ENCODE peak calls at places on chromosomes 4 and X, in eight cellular contexts. One of them, this sample, is unnamed.
A peak's percentile ranks its signal among the peaks of the same experiment; 100 is the strongest.

GRCh38 chr4:189785257-189785656 is 155.4 kb upstream of the FRG1 start:
- DNase-seq in HCT116: no peak
- DNase-seq in GM12878: no peak
- DNase-seq in HepG2: no peak
- DNase-seq in endothelial cell of umbilical vein: no peak
- DNase-seq in H1: peak; percentile 53
- DNase-seq in A549: no peak
- DNase-seq in SK-N-SH: no peak
- DNase-seq in this sample: no peak

GRCh38 chrX:79195027-79195426 is 50.5 kb downstream of the GPR174 start:
- DNase-seq in endothelial cell of umbilical vein: no peak
- DNase-seq in GM12878: no peak
- DNase-seq in SK-N-SH: no peak
- DNase-seq in A549: no peak
- DNase-seq in HepG2: no peak
- DNase-seq in HCT116: no peak
- DNase-seq in H1: no peak
- DNase-seq in this sample: no peak

GRCh38 chr4:165402375-165402774 is 23.6 kb downstream of the CPE start:
- DNase-seq in SK-N-SH: no peak
- DNase-seq in GM12878: no peak
- DNase-seq in HepG2: no peak
- DNase-seq in endothelial cell of umbilical vein: no peak
- DNase-seq in A549: no peak
- DNase-seq in HCT116: no peak
- DNase-seq in H1: no peak
- DNase-seq in this sample: peak; percentile 50

GRCh38 chr4:124940387-124940786 is 227.9 kb upstream of the ANKRD50 start:
- DNase-seq in SK-N-SH: no peak
- DNase-seq in GM12878: no peak
- DNase-seq in H1: no peak
- DNase-seq in HCT116: peak; percentile 62
- DNase-seq in HepG2: no peak
- DNase-seq in A549: peak; percentile 42
- DNase-seq in endothelial cell of umbilical vein: peak; percentile 97
- DNase-seq in this sample: no peak

GRCh38 chrX:43526206-43526605 is 129.9 kb upstream of the MAOA start:
- DNase-seq in endothelial cell of umbilical vein: no peak
- DNase-seq in H1: no peak
- DNase-seq in A549: no peak
- DNase-seq in GM12878: no peak
- DNase-seq in HCT116: no peak
- DNase-seq in SK-N-SH: no peak
- DNase-seq in HepG2: no peak
- DNase-seq in this sample: no peak

GRCh38 chr4:90234916-90235547 is 107.8 kb downstream of the CCSER1 start:
- DNase-seq in SK-N-SH: peak; percentile 69
- DNase-seq in HCT116: no peak
- DNase-seq in HepG2: no peak
- DNase-seq in endothelial cell of umbilical vein: peak; percentile 5
- DNase-seq in H1: no peak
- DNase-seq in GM12878: no peak
- DNase-seq in A549: no peak
- DNase-seq in this sample: no peak

GRCh38 chr4:24837296-24837695 is 41.9 kb downstream of the SOD3 start:
- DNase-seq in H1: no peak
- DNase-seq in SK-N-SH: no peak
- DNase-seq in HCT116: no peak
- DNase-seq in A549: no peak
- DNase-seq in endothelial cell of umbilical vein: no peak
- DNase-seq in HepG2: no peak
- DNase-seq in GM12878: no peak
- DNase-seq in this sample: no peak

GRCh38 chrX:46130246-46130645 is 415.0 kb downstream of the ZNF674 start:
- DNase-seq in HepG2: no peak
- DNase-seq in H1: no peak
- DNase-seq in A549: no peak
- DNase-seq in HCT116: no peak
- DNase-seq in SK-N-SH: no peak
- DNase-seq in GM12878: no peak
- DNase-seq in endothelial cell of umbilical vein: no peak
- DNase-seq in this sample: no peak

GRCh38 chr4:93791570-93792195 is 36.9 kb upstream of the ATOH1 start:
- DNase-seq in HCT116: peak; percentile 55
- DNase-seq in HepG2: peak; percentile 50
- DNase-seq in H1: peak; percentile 70
- DNase-seq in GM12878: no peak
- DNase-seq in A549: peak; percentile 44
- DNase-seq in endothelial cell of umbilical vein: peak; percentile 41
- DNase-seq in SK-N-SH: peak; percentile 59
- DNase-seq in this sample: peak; percentile 59

GRCh38 chrX:134254511-134254910 is 17.5 kb downstream of the CCDC160 start:
- DNase-seq in HepG2: no peak
- DNase-seq in GM12878: no peak
- DNase-seq in SK-N-SH: no peak
- DNase-seq in A549: no peak
- DNase-seq in HCT116: no peak
- DNase-seq in H1: no peak
- DNase-seq in endothelial cell of umbilical vein: no peak
- DNase-seq in this sample: no peak

GRCh38 chr4:3255611-3256186 is 6.7 kb downstream of the MSANTD1 start:
- DNase-seq in H1: peak; percentile 22
- DNase-seq in HepG2: no peak
- DNase-seq in A549: no peak
- DNase-seq in SK-N-SH: no peak
- DNase-seq in HCT116: no peak
- DNase-seq in GM12878: no peak
- DNase-seq in endothelial cell of umbilical vein: no peak
- DNase-seq in this sample: no peak

GRCh38 chrX:12770440-12770839 is 20.8 kb upstream of the PRPS2 start:
- DNase-seq in SK-N-SH: peak; percentile 42
- DNase-seq in GM12878: no peak
- DNase-seq in A549: peak; percentile 32
- DNase-seq in H1: no peak
- DNase-seq in endothelial cell of umbilical vein: peak; percentile 20
- DNase-seq in HepG2: no peak
- DNase-seq in HCT116: no peak
- DNase-seq in this sample: peak; percentile 22

GRCh38 chr4:173535165-173535737 is 5.2 kb upstream of the HAND2 start:
- DNase-seq in H1: no peak
- DNase-seq in HepG2: no peak
- DNase-seq in HCT116: no peak
- DNase-seq in endothelial cell of umbilical vein: no peak
- DNase-seq in A549: no peak
- DNase-seq in GM12878: no peak
- DNase-seq in SK-N-SH: no peak
- DNase-seq in this sample: no peak

GRCh38 chrX:150694738-150695410 is 1.7 kb downstream of the MTMR1 start:
- DNase-seq in endothelial cell of umbilical vein: no peak
- DNase-seq in SK-N-SH: no peak
- DNase-seq in H1: no peak
- DNase-seq in A549: no peak
- DNase-seq in HCT116: no peak
- DNase-seq in GM12878: no peak
- DNase-seq in HepG2: no peak
- DNase-seq in this sample: peak; percentile 24

GRCh38 chrX:27186671-27187070 is 276.5 kb downstream of the PPP4R3C start:
- DNase-seq in GM12878: peak; percentile 0
- DNase-seq in H1: no peak
- DNase-seq in endothelial cell of umbilical vein: peak; percentile 28
- DNase-seq in A549: peak; percentile 50
- DNase-seq in HepG2: peak; percentile 13
- DNase-seq in HCT116: peak; percentile 3
- DNase-seq in SK-N-SH: peak; percentile 18
- DNase-seq in this sample: peak; percentile 37

GRCh38 chrX:150690126-150690525 is 3.1 kb upstream of the MTMR1 start:
- DNase-seq in SK-N-SH: no peak
- DNase-seq in endothelial cell of umbilical vein: no peak
- DNase-seq in HCT116: peak; percentile 39
- DNase-seq in H1: no peak
- DNase-seq in GM12878: no peak
- DNase-seq in HepG2: no peak
- DNase-seq in A549: peak; percentile 41
- DNase-seq in this sample: no peak

GRCh38 chr4:37890501-37891220 is at the start of gene TBC1D1:
- DNase-seq in SK-N-SH: peak; percentile 69
- DNase-seq in endothelial cell of umbilical vein: no peak
- DNase-seq in A549: peak; percentile 5
- DNase-seq in H1: peak; percentile 73
- DNase-seq in GM12878: no peak
- DNase-seq in HCT116: no peak
- DNase-seq in HepG2: no peak
- DNase-seq in this sample: no peak

GRCh38 chrX:63934160-63934559 is 149.1 kb upstream of the ARHGEF9 start:
- DNase-seq in A549: no peak
- DNase-seq in endothelial cell of umbilical vein: no peak
- DNase-seq in SK-N-SH: no peak
- DNase-seq in GM12878: no peak
- DNase-seq in HCT116: no peak
- DNase-seq in HepG2: no peak
- DNase-seq in H1: no peak
- DNase-seq in this sample: no peak

DNA sequence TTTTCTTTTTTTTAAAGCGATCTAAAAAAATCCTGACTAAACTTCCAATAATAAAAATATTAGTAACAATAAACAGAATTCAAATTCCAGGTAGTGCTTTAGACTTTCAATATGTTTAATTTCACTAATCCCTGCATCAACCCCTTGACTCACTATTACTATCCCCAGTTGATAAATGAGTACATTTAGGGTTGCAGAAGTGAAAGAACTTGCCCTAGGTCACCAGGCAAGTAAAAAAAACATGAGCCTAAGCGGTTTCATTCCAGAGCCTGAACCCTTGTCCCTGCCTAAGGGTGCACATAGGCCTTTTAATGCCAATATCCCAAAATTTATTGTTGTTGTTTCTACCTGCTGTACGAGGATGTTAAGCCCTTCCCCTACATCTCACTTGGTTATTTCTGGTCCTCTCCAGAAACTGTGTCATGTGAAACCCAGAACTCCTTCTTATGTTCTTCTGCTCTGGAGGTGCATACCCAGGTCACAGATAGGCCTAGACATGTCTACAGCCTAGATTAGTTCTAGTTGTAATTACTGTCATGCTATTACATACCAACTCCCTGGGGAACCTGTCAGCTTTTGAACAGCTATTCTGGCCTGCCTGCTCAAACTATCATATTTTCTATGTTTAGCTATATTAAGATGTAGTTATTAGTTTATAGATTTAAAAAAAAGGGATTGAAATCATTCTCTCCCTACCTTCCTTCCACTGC is 244.5 kb upstream of the PITX2 start:
- DNase-seq in A549: no peak
- DNase-seq in HepG2: no peak
- DNase-seq in H1: no peak
- DNase-seq in endothelial cell of umbilical vein: no peak
- DNase-seq in SK-N-SH: no peak
- DNase-seq in GM12878: peak; percentile 44
- DNase-seq in HCT116: no peak
- DNase-seq in this sample: no peak
- TF ChIP-seq MAX in A549: no peak
- TF ChIP-seq MAX in HepG2: no peak
- TF ChIP-seq MAX in H1: no peak
- TF ChIP-seq MAX in endothelial cell of umbilical vein: no peak
- TF ChIP-seq MAX in SK-N-SH: no peak
- TF ChIP-seq MAX in GM12878: no peak
- TF ChIP-seq MAX in HCT116: no peak
- TF ChIP-seq MAX in this sample: no peak

GRCh38 chr4:145808848-145809512 is 129.0 kb downstream of the C4orf51 start:
- DNase-seq in GM12878: no peak
- DNase-seq in H1: no peak
- DNase-seq in endothelial cell of umbilical vein: no peak
- DNase-seq in HepG2: no peak
- DNase-seq in SK-N-SH: no peak
- DNase-seq in A549: no peak
- DNase-seq in HCT116: no peak
- DNase-seq in this sample: no peak
- H3K27ac ChIP-seq in GM12878: peak overlapping the region; percentile 90
- H3K27ac ChIP-seq in H1: no peak overlapping the region
- H3K27ac ChIP-seq in endothelial cell of umbilical vein: peak overlapping the region; percentile 82
- H3K27ac ChIP-seq in HepG2: no peak overlapping the region
- H3K27ac ChIP-seq in SK-N-SH: peak overlapping the region; percentile 94
- H3K27ac ChIP-seq in A549: peak overlapping the region; percentile 84
- H3K27ac ChIP-seq in HCT116: peak overlapping the region; percentile 88
- H3K27ac ChIP-seq in this sample: no peak overlapping the region

GRCh38 chrX:115393271-115393670 is 103.8 kb downstream of the LUZP4 start:
- DNase-seq in A549: peak; percentile 14
- DNase-seq in HCT116: no peak
- DNase-seq in H1: no peak
- DNase-seq in SK-N-SH: no peak
- DNase-seq in GM12878: no peak
- DNase-seq in HepG2: peak; percentile 46
- DNase-seq in endothelial cell of umbilical vein: no peak
- DNase-seq in this sample: no peak
- TF ChIP-seq MAX in A549: no peak
- TF ChIP-seq MAX in HCT116: no peak
- TF ChIP-seq MAX in H1: no peak
- TF ChIP-seq MAX in SK-N-SH: no peak
- TF ChIP-seq MAX in GM12878: no peak
- TF ChIP-seq MAX in HepG2: no peak
- TF ChIP-seq MAX in endothelial cell of umbilical vein: no peak
- TF ChIP-seq MAX in this sample: no peak

GRCh38 chr4:142315999-142316398 is 530.1 kb downstream of the INPP4B start:
- DNase-seq in SK-N-SH: no peak
- DNase-seq in A549: no peak
- DNase-seq in GM12878: no peak
- DNase-seq in HepG2: no peak
- DNase-seq in endothelial cell of umbilical vein: no peak
- DNase-seq in H1: no peak
- DNase-seq in HCT116: no peak
- DNase-seq in this sample: no peak

GRCh38 chr4:142318280-142318679 is 527.8 kb downstream of the INPP4B start:
- DNase-seq in A549: no peak
- DNase-seq in HCT116: no peak
- DNase-seq in HepG2: no peak
- DNase-seq in H1: no peak
- DNase-seq in endothelial cell of umbilical vein: peak; percentile 60
- DNase-seq in GM12878: no peak
- DNase-seq in SK-N-SH: no peak
- DNase-seq in this sample: no peak

GRCh38 chr4:142314686-142315085 is 531.4 kb downstream of the INPP4B start:
- DNase-seq in HepG2: no peak
- DNase-seq in A549: no peak
- DNase-seq in HCT116: no peak
- DNase-seq in SK-N-SH: no peak
- DNase-seq in H1: no peak
- DNase-seq in endothelial cell of umbilical vein: no peak
- DNase-seq in GM12878: no peak
- DNase-seq in this sample: no peak

GRCh38 chr4:142314183-142314582 is 531.9 kb downstream of the INPP4B start:
- DNase-seq in GM12878: no peak
- DNase-seq in HCT116: no peak
- DNase-seq in A549: no peak
- DNase-seq in endothelial cell of umbilical vein: no peak
- DNase-seq in SK-N-SH: no peak
- DNase-seq in HepG2: no peak
- DNase-seq in H1: no peak
- DNase-seq in this sample: no peak

DNA sequence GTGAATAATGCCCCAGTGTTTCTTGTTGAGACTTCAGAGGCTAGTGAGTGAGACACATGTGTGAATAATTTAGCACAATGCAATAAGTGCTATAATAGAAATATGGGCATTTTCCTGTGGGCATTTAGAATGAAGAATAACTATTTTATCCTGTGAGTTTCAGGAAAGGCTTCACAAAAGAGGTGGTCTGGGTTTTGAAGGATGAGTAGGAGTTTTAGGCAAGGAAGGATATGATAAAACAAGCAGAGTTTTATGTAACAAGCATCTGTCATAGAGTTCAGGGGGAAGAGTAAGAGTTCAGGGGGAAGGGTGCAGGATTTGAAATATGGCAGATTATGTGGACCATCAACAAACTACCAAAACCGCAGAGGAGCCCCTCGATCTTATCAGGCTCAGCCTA is 529.2 kb downstream of the INPP4B start:
- DNase-seq in GM12878: no peak
- DNase-seq in A549: no peak
- DNase-seq in HepG2: no peak
- DNase-seq in endothelial cell of umbilical vein: no peak
- DNase-seq in H1: no peak
- DNase-seq in SK-N-SH: no peak
- DNase-seq in HCT116: no peak
- DNase-seq in this sample: no peak
- H3K27ac ChIP-seq in GM12878: no peak overlapping the region
- H3K27ac ChIP-seq in A549: no peak overlapping the region
- H3K27ac ChIP-seq in HepG2: no peak overlapping the region
- H3K27ac ChIP-seq in endothelial cell of umbilical vein: no peak overlapping the region
- H3K27ac ChIP-seq in H1: no peak overlapping the region
- H3K27ac ChIP-seq in SK-N-SH: no peak overlapping the region
- H3K27ac ChIP-seq in HCT116: no peak overlapping the region
- H3K27ac ChIP-seq in this sample: no peak overlapping the region